ENCODE peak calls at places on chromosomes 16 and 17, in ten cellular contexts. One of them, this sample, is unnamed.

GRCh38 chr17:42421479-42422332 is 1.4 kb downstream of the CAVIN1 start:
- DNase-seq in PC-3: no peak
- DNase-seq in body of pancreas: no peak
- DNase-seq in HCT116: no peak
- DNase-seq in upper lobe of right lung: peak; percentile 75
- DNase-seq in heart right ventricle: peak; percentile 63
- DNase-seq in H9: peak; percentile 57
- DNase-seq in MM.1S: no peak
- DNase-seq in thoracic aorta: no peak
- DNase-seq in Caco-2: no peak
- DNase-seq in this sample: peak; percentile 49

GRCh38 chr16:47142469-47143328 is 1.0 kb downstream of the NETO2 start:
- DNase-seq in PC-3: peak; percentile 18
- DNase-seq in body of pancreas: peak; percentile 6
- DNase-seq in HCT116: no peak
- DNase-seq in upper lobe of right lung: peak; percentile 66
- DNase-seq in heart right ventricle: peak; percentile 23
- DNase-seq in H9: peak; percentile 32
- DNase-seq in MM.1S: peak; percentile 18
- DNase-seq in thoracic aorta: no peak
- DNase-seq in Caco-2: no peak
- DNase-seq in this sample: no peak

GRCh38 chr17:68462381-68463210 is 5.3 kb upstream of the WIPI1 start:
- DNase-seq in PC-3: peak; percentile 96
- DNase-seq in body of pancreas: peak; percentile 79
- DNase-seq in HCT116: peak; percentile 92
- DNase-seq in upper lobe of right lung: no peak
- DNase-seq in heart right ventricle: peak; percentile 65
- DNase-seq in H9: peak; percentile 84
- DNase-seq in MM.1S: peak; percentile 88
- DNase-seq in thoracic aorta: no peak
- DNase-seq in Caco-2: peak; percentile 79
- DNase-seq in this sample: peak; percentile 81

GRCh38 chr17:44069974-44070454 is 521 bp upstream of the G6PC3 start:
- DNase-seq in PC-3: no peak
- DNase-seq in body of pancreas: no peak
- DNase-seq in HCT116: peak; percentile 36
- DNase-seq in upper lobe of right lung: no peak
- DNase-seq in heart right ventricle: no peak
- DNase-seq in H9: peak; percentile 70
- DNase-seq in MM.1S: no peak
- DNase-seq in thoracic aorta: no peak
- DNase-seq in Caco-2: no peak
- DNase-seq in this sample: no peak

GRCh38 chr17:21352221-21352980 is 23.8 kb upstream of the KCNJ12 start:
- DNase-seq in PC-3: no peak
- DNase-seq in body of pancreas: no peak
- DNase-seq in HCT116: no peak
- DNase-seq in upper lobe of right lung: peak; percentile 57
- DNase-seq in heart right ventricle: no peak
- DNase-seq in H9: no peak
- DNase-seq in MM.1S: no peak
- DNase-seq in thoracic aorta: no peak
- DNase-seq in Caco-2: no peak
- DNase-seq in this sample: no peak

GRCh38 chr16:85426806-85427205 is 186.3 kb upstream of the GSE1 start:
- DNase-seq in PC-3: no peak
- DNase-seq in body of pancreas: no peak
- DNase-seq in HCT116: no peak
- DNase-seq in upper lobe of right lung: no peak
- DNase-seq in heart right ventricle: no peak
- DNase-seq in H9: no peak
- DNase-seq in MM.1S: no peak
- DNase-seq in thoracic aorta: no peak
- DNase-seq in Caco-2: peak; percentile 19
- DNase-seq in this sample: no peak

GRCh38 chr17:67675481-67675880 is 42.3 kb upstream of the NOL11 start:
- DNase-seq in PC-3: no peak
- DNase-seq in body of pancreas: no peak
- DNase-seq in HCT116: no peak
- DNase-seq in upper lobe of right lung: no peak
- DNase-seq in heart right ventricle: no peak
- DNase-seq in H9: no peak
- DNase-seq in MM.1S: no peak
- DNase-seq in thoracic aorta: no peak
- DNase-seq in Caco-2: no peak
- DNase-seq in this sample: no peak

GRCh38 chr16:12646490-12647274 is 157.0 kb downstream of the CPPED1 start:
- DNase-seq in PC-3: no peak
- DNase-seq in body of pancreas: no peak
- DNase-seq in HCT116: no peak
- DNase-seq in upper lobe of right lung: no peak
- DNase-seq in heart right ventricle: no peak
- DNase-seq in H9: no peak
- DNase-seq in MM.1S: peak; percentile 6
- DNase-seq in thoracic aorta: no peak
- DNase-seq in Caco-2: no peak
- DNase-seq in this sample: no peak

GRCh38 chr17:40538019-40538935 is 27.0 kb downstream of the CCR7 start:
- DNase-seq in PC-3: no peak
- DNase-seq in body of pancreas: peak; percentile 85
- DNase-seq in HCT116: no peak
- DNase-seq in upper lobe of right lung: peak; percentile 86
- DNase-seq in heart right ventricle: peak; percentile 78
- DNase-seq in H9: no peak
- DNase-seq in MM.1S: no peak
- DNase-seq in thoracic aorta: no peak
- DNase-seq in Caco-2: no peak
- DNase-seq in this sample: no peak

GRCh38 chr16:68548947-68549346 is 9.9 kb downstream of the ZFP90 start:
- DNase-seq in PC-3: no peak
- DNase-seq in body of pancreas: no peak
- DNase-seq in HCT116: no peak
- DNase-seq in upper lobe of right lung: no peak
- DNase-seq in heart right ventricle: no peak
- DNase-seq in H9: no peak
- DNase-seq in MM.1S: no peak
- DNase-seq in thoracic aorta: no peak
- DNase-seq in Caco-2: no peak
- DNase-seq in this sample: no peak

GRCh38 chr17:78460176-78460675 is 81.8 kb downstream of the PGS1 start:
- DNase-seq in PC-3: no peak
- DNase-seq in body of pancreas: no peak
- DNase-seq in HCT116: no peak
- DNase-seq in upper lobe of right lung: no peak
- DNase-seq in heart right ventricle: no peak
- DNase-seq in H9: no peak
- DNase-seq in MM.1S: no peak
- DNase-seq in thoracic aorta: no peak
- DNase-seq in Caco-2: no peak
- DNase-seq in this sample: no peak

GRCh38 chr17:74362811-74363498 is 1.3 kb upstream of the BTBD17 start:
- DNase-seq in PC-3: no peak
- DNase-seq in body of pancreas: no peak
- DNase-seq in HCT116: no peak
- DNase-seq in upper lobe of right lung: no peak
- DNase-seq in heart right ventricle: no peak
- DNase-seq in H9: no peak
- DNase-seq in MM.1S: no peak
- DNase-seq in thoracic aorta: no peak
- DNase-seq in Caco-2: no peak
- DNase-seq in this sample: no peak

GRCh38 chr16:82031116-82032084 is 3.7 kb upstream of the HSD17B2 start:
- DNase-seq in PC-3: peak; percentile 71
- DNase-seq in body of pancreas: peak; percentile 28
- DNase-seq in HCT116: peak; percentile 62
- DNase-seq in upper lobe of right lung: no peak
- DNase-seq in heart right ventricle: no peak
- DNase-seq in H9: no peak
- DNase-seq in MM.1S: no peak
- DNase-seq in thoracic aorta: no peak
- DNase-seq in Caco-2: no peak
- DNase-seq in this sample: no peak
- TF ChIP-seq CTCF in PC-3: peak; percentile 74
- TF ChIP-seq CTCF in body of pancreas: peak; percentile 26
- TF ChIP-seq CTCF in HCT116: peak; percentile 78
- TF ChIP-seq CTCF in upper lobe of right lung: peak; percentile 59
- TF ChIP-seq CTCF in heart right ventricle: peak; percentile 32
- TF ChIP-seq CTCF in H9: peak; percentile 79
- TF ChIP-seq CTCF in MM.1S: peak; percentile 33
- TF ChIP-seq CTCF in thoracic aorta: no peak
- TF ChIP-seq CTCF in Caco-2: peak; percentile 80
- TF ChIP-seq CTCF in this sample: peak; percentile 34

DNA sequence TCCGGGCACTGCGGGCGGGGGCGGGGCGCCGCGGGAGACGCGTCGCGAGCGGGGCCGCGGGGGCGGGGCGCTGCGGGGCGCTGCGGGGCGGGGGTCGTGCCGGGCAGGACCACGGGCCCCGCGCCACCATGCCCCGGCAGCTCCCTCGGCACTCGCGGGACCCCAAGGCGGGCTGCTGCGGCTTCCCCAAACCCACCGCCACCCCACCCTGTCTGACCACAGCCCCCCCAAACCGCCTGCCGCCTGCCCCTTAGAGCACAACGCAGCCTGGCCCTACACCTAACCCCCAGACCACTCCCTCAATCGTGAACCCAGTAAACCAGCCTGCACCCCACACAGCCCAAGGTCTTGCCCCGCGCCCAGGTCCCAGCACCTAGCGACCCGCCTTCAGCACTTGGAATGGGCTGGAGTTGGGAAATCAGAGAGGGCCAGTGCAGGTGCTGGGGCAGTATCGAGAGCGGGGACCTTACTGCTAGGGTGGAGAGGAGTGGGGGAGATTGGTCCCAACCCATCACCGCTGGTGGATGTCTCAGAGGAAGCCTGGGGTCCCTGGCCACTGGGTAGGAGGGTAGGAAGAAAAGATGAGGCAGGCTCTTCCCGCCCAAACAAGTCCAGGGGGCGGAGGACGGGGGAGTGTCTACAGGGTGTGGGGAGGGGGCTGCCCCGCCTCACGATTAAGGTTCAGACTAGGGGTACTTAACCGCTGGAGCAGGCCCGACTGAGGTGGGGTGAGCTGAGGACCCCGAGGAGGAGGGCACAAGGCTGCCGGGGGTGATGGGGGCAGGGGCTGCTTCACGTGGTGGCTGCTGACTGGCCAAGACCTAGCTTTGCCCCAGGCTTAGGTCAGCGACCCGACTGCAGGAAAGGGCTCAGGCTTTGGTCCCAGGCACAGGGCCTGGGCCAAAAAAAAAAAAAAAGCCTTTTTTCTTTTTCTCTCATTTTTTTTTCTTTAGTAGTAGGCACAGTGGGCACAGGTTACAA is 539 bp upstream of the VAMP2 start:
- DNase-seq in PC-3: no peak
- DNase-seq in body of pancreas: peak; percentile 51
- DNase-seq in HCT116: no peak
- DNase-seq in upper lobe of right lung: peak; percentile 75
- DNase-seq in heart right ventricle: no peak
- DNase-seq in H9: peak; percentile 95
- DNase-seq in MM.1S: no peak
- DNase-seq in thoracic aorta: no peak
- DNase-seq in Caco-2: no peak
- DNase-seq in this sample: peak; percentile 42
- H3K4me1 ChIP-seq in PC-3: peaks cover 27% of the 10 kb centered on the region
- H3K4me1 ChIP-seq in body of pancreas: peaks cover 47% of the 10 kb centered on the region
- H3K4me1 ChIP-seq in HCT116: peaks cover 38% of the 10 kb centered on the region
- H3K4me1 ChIP-seq in upper lobe of right lung: peaks cover 40% of the 10 kb centered on the region
- H3K4me1 ChIP-seq in heart right ventricle: peaks cover 33% of the 10 kb centered on the region
- H3K4me1 ChIP-seq in H9: peaks cover 3% of the 10 kb centered on the region
- H3K4me1 ChIP-seq in MM.1S: peaks cover 17% of the 10 kb centered on the region
- H3K4me1 ChIP-seq in thoracic aorta: peaks cover 44% of the 10 kb centered on the region
- H3K4me1 ChIP-seq in Caco-2: peaks cover 9% of the 10 kb centered on the region
- H3K4me1 ChIP-seq in this sample: peaks cover 49% of the 10 kb centered on the region

DNA sequence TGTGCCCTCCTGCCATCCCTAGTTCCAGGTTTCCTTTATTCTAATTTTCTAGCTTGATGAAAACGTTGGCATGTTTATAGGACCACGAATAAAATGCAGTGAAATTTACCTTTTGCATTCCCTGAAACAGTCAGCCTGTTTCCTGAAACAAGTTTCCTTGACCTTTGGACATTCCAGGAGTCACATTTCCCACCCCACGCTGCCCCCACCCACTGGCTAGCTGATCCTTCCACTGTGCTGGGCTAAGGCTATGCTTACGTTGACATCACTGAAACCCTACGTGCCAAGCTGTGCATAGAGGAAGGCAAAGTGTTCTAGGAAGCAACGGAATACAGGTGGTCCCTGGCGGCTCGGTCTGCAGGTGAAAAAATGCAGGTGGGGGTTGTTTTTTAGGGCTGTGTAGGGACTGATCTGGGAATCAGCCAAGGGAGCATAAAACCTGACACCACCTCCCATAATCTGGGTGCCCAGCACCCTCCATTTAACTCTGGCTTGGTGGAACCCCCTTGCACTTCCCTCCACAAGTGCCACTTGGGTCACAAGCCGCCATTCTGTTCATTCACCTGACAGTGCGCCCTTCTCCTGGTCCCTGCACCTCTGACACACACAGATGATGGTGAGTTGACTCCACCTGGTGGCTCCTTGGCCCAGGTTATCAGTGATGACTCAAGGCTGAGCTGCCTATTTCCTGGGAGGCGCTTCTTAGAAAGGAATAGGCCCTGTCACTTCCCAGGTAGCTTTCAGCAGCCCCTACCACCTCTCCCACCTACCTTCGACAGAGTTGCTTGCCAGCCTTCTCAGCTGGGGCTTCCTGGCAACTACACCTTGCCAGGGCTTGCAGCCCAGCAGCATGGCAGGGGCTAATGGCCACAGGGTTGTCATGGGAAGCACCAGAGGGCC is 83.7 kb downstream of the N4BP1 start:
- DNase-seq in PC-3: peak; percentile 81
- DNase-seq in body of pancreas: peak; percentile 60
- DNase-seq in HCT116: peak; percentile 66
- DNase-seq in upper lobe of right lung: peak; percentile 43
- DNase-seq in heart right ventricle: no peak
- DNase-seq in H9: peak; percentile 86
- DNase-seq in MM.1S: peak; percentile 51
- DNase-seq in thoracic aorta: no peak
- DNase-seq in Caco-2: peak; percentile 92
- DNase-seq in this sample: peak; percentile 62
- TF ChIP-seq CTCF in PC-3: peak; percentile 72
- TF ChIP-seq CTCF in body of pancreas: no peak
- TF ChIP-seq CTCF in HCT116: peak; percentile 87
- TF ChIP-seq CTCF in upper lobe of right lung: no peak
- TF ChIP-seq CTCF in heart right ventricle: no peak
- TF ChIP-seq CTCF in H9: peak; percentile 72
- TF ChIP-seq CTCF in MM.1S: peak; percentile 68
- TF ChIP-seq CTCF in thoracic aorta: no peak
- TF ChIP-seq CTCF in Caco-2: peak; percentile 80
- TF ChIP-seq CTCF in this sample: no peak

DNA sequence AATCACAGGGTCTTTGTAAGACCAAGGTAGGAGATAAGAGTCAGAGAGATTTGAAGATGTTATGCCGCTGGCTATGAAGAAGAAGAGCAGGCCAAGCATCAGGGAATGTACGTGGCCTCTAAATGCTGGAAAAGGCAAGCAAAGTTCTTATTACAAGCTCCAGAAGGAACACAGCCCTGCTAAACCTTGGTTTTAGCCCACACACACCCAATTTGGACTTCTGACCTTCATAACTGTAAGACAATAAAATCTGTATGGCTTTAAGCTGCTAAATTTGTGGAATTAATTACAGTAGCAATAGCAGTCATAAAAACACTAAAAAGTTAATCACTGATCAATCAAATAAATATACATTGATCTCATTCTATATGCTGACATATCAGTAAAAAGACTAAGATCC is 6.0 kb downstream of the TMEM170A start:
- DNase-seq in PC-3: no peak
- DNase-seq in body of pancreas: no peak
- DNase-seq in HCT116: no peak
- DNase-seq in upper lobe of right lung: no peak
- DNase-seq in heart right ventricle: no peak
- DNase-seq in H9: no peak
- DNase-seq in MM.1S: no peak
- DNase-seq in thoracic aorta: no peak
- DNase-seq in Caco-2: no peak
- DNase-seq in this sample: no peak
- H3K4me1 ChIP-seq in PC-3: peaks cover 17% of the 10 kb centered on the region
- H3K4me1 ChIP-seq in body of pancreas: peaks cover 63% of the 10 kb centered on the region
- H3K4me1 ChIP-seq in HCT116: peaks cover 3% of the 10 kb centered on the region
- H3K4me1 ChIP-seq in upper lobe of right lung: peaks cover 13% of the 10 kb centered on the region
- H3K4me1 ChIP-seq in heart right ventricle: peaks cover 20% of the 10 kb centered on the region
- H3K4me1 ChIP-seq in H9: no peaks in the 10 kb centered on the region
- H3K4me1 ChIP-seq in MM.1S: no peaks in the 10 kb centered on the region
- H3K4me1 ChIP-seq in thoracic aorta: peaks cover 24% of the 10 kb centered on the region
- H3K4me1 ChIP-seq in Caco-2: peaks cover 5% of the 10 kb centered on the region
- H3K4me1 ChIP-seq in this sample: peaks cover 79% of the 10 kb centered on the region